ENCODE peak calls at places on chromosomes 5 and 9, in ten cellular contexts. I, F, M, P, U, R, Q, C, B and T are unnamed samples.

GRCh38 chr9:138122676-138123075 is 245.1 kb downstream of the CACNA1B start:
- DNase-seq in I (no peak), Q (no peak), M (no peak), F (no peak), R (no peak), C (peak), P (no peak), U (no peak), B (no peak), T (no peak)

GRCh38 chr9:17824191-17824926 is 245.5 kb downstream of the SH3GL2 start:
- DNase-seq in P (no peak), B (no peak), I (no peak), U (peak), C (no peak), F (peak), R (peak), M (no peak), Q (no peak), T (no peak)

GRCh38 chr9:137423810-137424291 is 658 bp downstream of the NOXA1 start:
- DNase-seq in C (peak), B (no peak), I (no peak), P (no peak), R (no peak), Q (no peak), U (no peak), M (peak), F (no peak), T (peak)

GRCh38 chr9:133248722-133249295 is 26.2 kb downstream of the ABO start:
- DNase-seq in I (no peak), F (no peak), Q (no peak), M (no peak), U (no peak), C (no peak), B (no peak), R (no peak), P (no peak), T (no peak)

GRCh38 chr9:4226331-4227250 is 73.3 kb downstream of the GLIS3 start:
- DNase-seq in U (no peak), Q (no peak), R (peak), C (no peak), B (no peak), M (no peak), P (no peak), I (no peak), F (peak), T (no peak)

GRCh38 chr9:79660615-79661014 is 88.8 kb downstream of the TLE4 start:
- DNase-seq in Q (no peak), C (no peak), I (no peak), U (no peak), R (no peak), P (no peak), F (no peak), M (no peak), B (no peak), T (no peak)

GRCh38 chr5:33969572-33970452 is 14.7 kb downstream of the SLC45A2 start:
- DNase-seq in Q (no peak), U (peak), F (peak), I (peak), B (peak), M (no peak), C (no peak), R (peak), P (peak), T (peak)

GRCh38 chr9:23088932-23089364 is 642.3 kb downstream of the DMRTA1 start:
- DNase-seq in I (peak), M (no peak), C (no peak), R (no peak), F (peak), B (no peak), P (no peak), Q (no peak), U (no peak), T (no peak)

GRCh38 chr9:112404367-112404979 is 24.6 kb downstream of the HSDL2 start:
- DNase-seq in C (no peak), M (no peak), F (no peak), I (peak), P (no peak), Q (no peak), R (peak), B (no peak), U (no peak), T (no peak)

GRCh38 chr9:83418283-83418682 is 119.9 kb downstream of the FRMD3 start:
- DNase-seq in B (no peak), P (no peak), M (no peak), Q (no peak), I (no peak), C (no peak), R (no peak), U (no peak), F (no peak), T (no peak)

GRCh38 chr9:128999581-129000206 is 28.4 kb downstream of the SH3GLB2 start:
- DNase-seq in R (no peak), F (no peak), Q (no peak), I (no peak), U (no peak), B (no peak), M (no peak), C (no peak), P (no peak), T (no peak)

GRCh38 chr9:128998462-128998861 is 29.7 kb downstream of the SH3GLB2 start:
- DNase-seq in P (no peak), I (no peak), Q (no peak), U (no peak), B (no peak), F (no peak), R (no peak), M (no peak), C (no peak), T (no peak)

GRCh38 chr9:128992995-128993394 is 35.1 kb downstream of the SH3GLB2 start:
- DNase-seq in U (no peak), I (peak), F (peak), C (no peak), R (no peak), Q (no peak), B (no peak), P (no peak), M (no peak), T (no peak)

GRCh38 chr9:129001504-129002325 is 26.4 kb downstream of the SH3GLB2 start:
- DNase-seq in R (no peak), M (no peak), U (no peak), B (no peak), Q (no peak), C (no peak), I (no peak), P (no peak), F (no peak), T (no peak)

GRCh38 chr9:128995791-128996190 is 32.3 kb downstream of the SH3GLB2 start:
- DNase-seq in I (no peak), B (no peak), U (no peak), R (no peak), Q (no peak), P (no peak), F (no peak), C (no peak), M (no peak), T (no peak)
- H3K27ac ChIP-seq in I (no peak), B (no peak), U (no peak), R (no peak), Q (no peak), P (no peak), F (no peak), C (no peak), M (no peak), T (peak)

DNA sequence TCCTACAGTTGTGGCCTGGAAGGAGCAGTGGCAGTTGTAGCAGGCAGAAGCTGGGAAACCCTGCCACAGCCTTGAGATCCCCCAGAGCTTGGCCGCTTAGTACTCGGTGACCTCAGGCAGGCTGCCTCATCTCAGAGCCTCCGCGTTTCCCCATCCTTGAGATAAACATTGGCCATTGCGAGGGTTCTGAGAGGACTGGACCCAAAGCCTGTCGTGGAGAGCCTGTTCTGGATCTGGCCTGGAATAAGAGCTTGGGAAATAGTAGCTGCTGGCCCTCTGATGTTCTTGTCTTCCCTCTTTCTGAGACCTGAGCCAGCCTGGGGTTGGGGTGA is 1.3 kb downstream of the MIGA2 start:
- DNase-seq in B (no peak), F (peak), R (peak), P (no peak), I (peak), U (no peak), Q (no peak), M (no peak), C (no peak), T (no peak)
- H3K27ac ChIP-seq in B (no peak), F (peak), R (no peak), P (no peak), I (no peak), U (no peak), Q (no peak), M (no peak), C (peak), T (peak)

DNA sequence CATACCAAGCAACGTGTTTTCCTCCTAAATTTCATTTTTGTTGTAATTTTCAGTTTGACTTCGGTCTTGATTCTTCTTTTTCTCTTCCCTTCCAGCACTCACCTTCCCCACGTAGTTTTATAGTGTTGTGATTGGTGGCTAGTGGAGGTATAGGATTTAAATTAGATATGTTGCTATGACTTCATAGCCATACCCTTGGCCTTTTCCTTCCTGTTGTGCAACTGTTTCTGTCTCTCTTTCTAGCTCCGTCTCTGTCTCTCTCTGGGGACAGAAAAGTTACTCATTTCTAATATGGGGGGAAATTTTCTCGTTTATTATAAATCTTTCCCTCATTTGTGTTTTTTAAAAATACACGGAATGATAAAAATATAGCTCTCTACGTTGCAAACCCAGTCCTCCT is 20.6 kb upstream of the C5orf24 start:
- DNase-seq in I (no peak), Q (no peak), U (no peak), F (no peak), P (no peak), M (no peak), R (no peak), B (no peak), C (no peak), T (no peak)
- H3K27ac ChIP-seq in I (no peak), Q (no peak), U (no peak), F (no peak), P (no peak), M (no peak), R (no peak), B (no peak), C (no peak), T (no peak)

DNA sequence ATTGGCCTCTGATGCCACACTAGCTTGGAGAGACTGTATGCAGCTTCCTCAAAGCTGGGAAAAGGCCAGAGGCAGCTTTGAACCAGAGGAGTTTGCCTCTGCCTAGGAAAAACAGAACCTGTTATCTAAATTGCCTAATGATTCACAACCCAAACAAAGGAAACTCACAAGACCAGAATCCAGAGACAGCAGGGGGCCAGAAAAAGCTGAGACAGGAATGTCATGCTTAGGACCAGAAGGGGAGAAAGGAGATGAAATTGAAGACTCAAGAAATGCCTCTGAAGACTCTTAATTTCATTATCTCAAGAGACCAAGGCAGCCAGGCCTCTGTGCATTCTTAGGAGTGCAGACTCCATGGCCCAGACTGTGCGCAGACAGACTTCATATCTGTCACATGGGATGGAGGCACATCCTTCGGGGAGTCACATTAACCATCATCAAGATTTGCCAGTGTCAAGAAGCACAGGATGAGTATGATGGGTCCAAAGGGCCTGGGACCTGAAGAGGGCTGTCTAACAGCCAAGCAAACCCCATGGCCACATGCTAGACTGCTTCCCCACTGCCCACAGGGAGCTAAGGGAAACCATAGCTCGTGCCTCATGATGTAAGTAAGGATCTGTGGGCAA is 57.3 kb downstream of the ARSB start:
- DNase-seq in U (no peak), M (no peak), B (no peak), F (no peak), Q (no peak), P (peak), R (peak), I (peak), C (no peak), T (no peak)
- H3K27ac ChIP-seq in U (no peak), M (no peak), B (no peak), F (no peak), Q (no peak), P (no peak), R (peak), I (peak), C (no peak), T (no peak)

GRCh38 chr5:140106101-140106500 is 7.8 kb upstream of the PURA start:
- DNase-seq in R (no peak), U (no peak), I (peak), M (no peak), B (no peak), P (no peak), F (no peak), C (no peak), Q (no peak), T (no peak)
- H3K27ac ChIP-seq in R (no peak), U (no peak), I (peak), M (peak), B (peak), P (no peak), F (peak), C (peak), Q (no peak), T (no peak)

GRCh38 chr5:137665678-137666077 is 70.2 kb downstream of the KLHL3 start:
- DNase-seq in F (no peak), Q (no peak), B (no peak), R (no peak), M (no peak), C (no peak), I (no peak), U (no peak), P (no peak), T (no peak)
- H3K27ac ChIP-seq in F (no peak), Q (no peak), B (no peak), R (no peak), M (no peak), C (no peak), I (no peak), U (peak), P (no peak), T (no peak)

GRCh38 chr5:103262422-103262871 is 3.9 kb downstream of the MACIR start:
- DNase-seq in B (no peak), I (peak), C (no peak), U (no peak), P (no peak), M (no peak), F (no peak), R (peak), Q (no peak), T (no peak)
- H3K27ac ChIP-seq in B (no peak), I (peak), C (peak), U (no peak), P (peak), M (no peak), F (no peak), R (no peak), Q (no peak), T (no peak)

GRCh38 chr5:55622460-55622859 is 87.7 kb upstream of the PLPP1 start:
- DNase-seq in Q (no peak), I (no peak), R (peak), U (no peak), F (no peak), B (no peak), M (no peak), P (no peak), C (no peak), T (no peak)

GRCh38 chr5:55625913-55626312 is 86.2 kb downstream of the SLC38A9 start:
- DNase-seq in R (no peak), I (no peak), B (no peak), U (no peak), C (no peak), P (no peak), M (no peak), F (no peak), Q (no peak), T (no peak)

GRCh38 chr5:55624841-55625602 is 87.1 kb downstream of the SLC38A9 start:
- DNase-seq in C (no peak), Q (no peak), P (no peak), B (no peak), I (no peak), U (no peak), M (no peak), F (no peak), R (no peak), T (no peak)

GRCh38 chr5:55625603-55625875 is 86.6 kb downstream of the SLC38A9 start:
- DNase-seq in B (no peak), F (no peak), R (no peak), U (no peak), M (no peak), I (no peak), Q (no peak), C (no peak), P (no peak), T (no peak)

DNA sequence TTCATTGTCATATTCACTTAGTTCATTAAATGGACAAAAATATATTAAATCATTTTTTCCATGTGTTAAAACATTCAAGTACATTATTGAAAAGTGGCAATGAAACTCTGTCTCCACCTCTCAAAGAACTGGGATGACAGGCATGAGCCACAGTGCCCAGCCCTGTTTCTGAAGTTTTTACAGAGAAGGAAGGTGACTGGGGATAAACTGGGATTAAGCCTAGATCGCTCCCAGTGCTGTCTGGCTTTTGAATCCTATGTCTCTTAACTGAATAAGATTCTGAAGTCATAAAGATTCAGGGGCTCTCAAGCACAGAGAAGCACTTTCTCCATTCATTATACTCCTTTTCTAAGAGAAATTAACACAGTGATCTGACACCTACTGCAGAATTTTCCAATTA is 88.3 kb downstream of the SLC38A9 start:
- DNase-seq in B (no peak), I (no peak), F (no peak), M (no peak), C (no peak), P (no peak), U (no peak), R (no peak), Q (no peak), T (no peak)
- H3K27ac ChIP-seq in B (no peak), I (no peak), F (no peak), M (no peak), C (no peak), P (no peak), U (no peak), R (no peak), Q (no peak), T (no peak)